ENCODE peak calls at places on chromosomes 4 and X, in seven cellular contexts. E is endothelial cell, K is GM04503, O is body of pancreas, B is fibroblast of lung, C is GM12878, U is adipocyte. M is an unnamed sample.

GRCh38 chrX:130402211-130402684 is 461 bp downstream of the RBMX2 start:
- DNase-seq in B (no peak), C (no peak), O (no peak), E (no peak), K (no peak), U (no peak), M (no peak)

GRCh38 chr4:183747931-183748664 is 89.0 kb downstream of the TRAPPC11 start:
- DNase-seq in U (no peak), O (peak), E (no peak), B (no peak), K (no peak), C (no peak), M (no peak)

GRCh38 chr4:52421811-52422213 is 237.3 kb downstream of the USP46 start:
- DNase-seq in C (no peak), B (no peak), U (peak), K (no peak), E (no peak), O (no peak), M (no peak)

GRCh38 chrX:111182938-111183337 is 86.9 kb downstream of the PAK3 start:
- DNase-seq in E (no peak), O (no peak), K (no peak), U (peak), C (no peak), B (no peak), M (no peak)

GRCh38 chr4:108426493-108426892 is 193.9 kb upstream of the RPL34 start:
- DNase-seq in K (no peak), C (no peak), E (no peak), B (peak), O (no peak), U (peak), M (no peak)

GRCh38 chrX:108584617-108585211 is 145.1 kb downstream of the COL4A5 start:
- DNase-seq in O (peak), U (peak), K (no peak), E (peak), C (peak), B (no peak), M (no peak)

GRCh38 chrX:55486736-55487135 is 2.9 kb downstream of the USP51 start:
- DNase-seq in B (no peak), U (peak), O (peak), C (no peak), E (no peak), K (no peak), M (no peak)

GRCh38 chrX:149527705-149528104 is 13.1 kb upstream of the EOLA1 start:
- DNase-seq in O (no peak), U (peak), B (no peak), K (no peak), E (peak), C (no peak), M (no peak)

GRCh38 chrX:22534643-22535042 is 261.9 kb downstream of the CBLL2 start:
- DNase-seq in C (no peak), B (peak), K (no peak), U (peak), O (no peak), E (no peak), M (no peak)

GRCh38 chrX:9873952-9874351 is 87.7 kb downstream of the SHROOM2 start:
- DNase-seq in O (no peak), B (peak), K (no peak), E (peak), C (no peak), U (peak), M (peak)

GRCh38 chr4:929970-930625 is 2.0 kb downstream of the GAK start:
- DNase-seq in O (no peak), C (no peak), U (peak), B (peak), K (no peak), E (no peak), M (no peak)

GRCh38 chrX:56994375-56995270 is 718 bp downstream of the SPIN3 start:
- DNase-seq in U (peak), E (peak), K (no peak), O (peak), B (no peak), C (no peak), M (no peak)

GRCh38 chrX:48945517-48946348 is 11.7 kb downstream of the OTUD5 start:
- DNase-seq in E (peak), C (no peak), K (no peak), U (peak), O (peak), B (peak), M (peak)

GRCh38 chr4:81049861-81050423 is 19.4 kb downstream of the BMP3 start:
- DNase-seq in O (no peak), K (no peak), B (no peak), U (peak), E (no peak), C (no peak), M (no peak)

GRCh38 chr4:139869810-139870209 is 204.2 kb downstream of the MGST2 start:
- DNase-seq in E (no peak), B (no peak), U (no peak), K (no peak), C (no peak), O (no peak), M (no peak)

GRCh38 chrX:48589482-48590162 is 7.7 kb upstream of the WDR13 start:
- DNase-seq in O (peak), K (no peak), U (no peak), C (no peak), E (no peak), B (peak), M (no peak)

GRCh38 chr4:3341760-3342159 is 48.9 kb downstream of the RGS12 start:
- DNase-seq in K (no peak), U (no peak), C (no peak), B (no peak), O (no peak), E (no peak), M (no peak)

GRCh38 chrX:68261060-68261672 is 172.1 kb downstream of the OPHN1 start:
- DNase-seq in U (peak), O (no peak), B (peak), C (no peak), E (no peak), K (no peak), M (no peak)

GRCh38 chr4:78592104-78592783 is 40.7 kb downstream of the ANXA3 start:
- DNase-seq in U (no peak), K (no peak), C (no peak), E (peak), B (no peak), O (no peak), M (peak)

GRCh38 chr4:6641164-6641970 is 882 bp downstream of the MRFAP1 start:
- DNase-seq in E (peak), O (peak), C (no peak), K (peak), U (peak), B (peak), M (peak)

GRCh38 chrX:147917700-147918694 is 6.3 kb downstream of the FMR1 start:
- DNase-seq in K (no peak), E (no peak), B (no peak), O (no peak), C (peak), U (no peak), M (peak)

GRCh38 chr4:112098841-112099240 is 46.4 kb upstream of the FAM241A start:
- DNase-seq in E (no peak), C (no peak), U (no peak), O (no peak), K (no peak), B (no peak), M (no peak)

GRCh38 chr4:112900416-112900815 is 149.0 kb upstream of the ANK2 start:
- DNase-seq in K (no peak), U (no peak), B (no peak), E (no peak), C (no peak), O (no peak), M (no peak)

GRCh38 chr4:184473515-184474260 is 662 bp downstream of the IRF2 start:
- DNase-seq in O (peak), E (peak), B (peak), C (no peak), K (no peak), U (peak), M (peak)

GRCh38 chr4:57095245-57095644 is 14.9 kb downstream of the IGFBP7 start:
- DNase-seq in B (no peak), U (no peak), K (no peak), E (no peak), O (no peak), C (no peak), M (no peak)

GRCh38 chrX:119685225-119686066 is 7.5 kb downstream of the SEPTIN6 start:
- DNase-seq in U (peak), K (no peak), O (no peak), B (no peak), C (no peak), E (no peak), M (no peak)

GRCh38 chr4:22312113-22312512 is 203.8 kb downstream of the ADGRA3 start:
- DNase-seq in B (no peak), U (no peak), E (no peak), C (no peak), O (no peak), K (no peak), M (no peak)

GRCh38 chr4:18052158-18052557 is 30.6 kb upstream of the LCORL start:
- DNase-seq in B (no peak), O (no peak), C (no peak), K (no peak), E (no peak), U (no peak), M (no peak)

GRCh38 chrX:11530621-11531020 is 135.1 kb downstream of the ARHGAP6 start:
- DNase-seq in C (no peak), K (peak), U (peak), O (no peak), B (peak), E (no peak), M (no peak)

GRCh38 chr4:114326358-114326757 is 272.2 kb upstream of the UGT8 start:
- DNase-seq in E (no peak), K (no peak), C (no peak), O (no peak), B (no peak), U (peak), M (no peak)

GRCh38 chr4:17781072-17781830 is at the start of gene FAM184B:
- DNase-seq in E (peak), B (no peak), U (peak), K (no peak), O (no peak), C (no peak), M (no peak)

GRCh38 chr4:145804134-145804533 is 124.2 kb downstream of the C4orf51 start:
- DNase-seq in O (no peak), C (no peak), K (peak), U (peak), E (no peak), B (peak), M (no peak)

GRCh38 chr4:99324978-99325377 is 3.8 kb upstream of the ADH1B start:
- DNase-seq in K (peak), O (peak), B (peak), U (peak), C (no peak), E (no peak), M (no peak)

GRCh38 chrX:90617710-90618325 is 696.1 kb downstream of the TGIF2LX start:
- DNase-seq in K (no peak), B (no peak), O (no peak), U (no peak), E (no peak), C (no peak), M (no peak)

GRCh38 chrX:153245288-153245731 is 66.2 kb downstream of the MAGEA1 start:
- DNase-seq in K (no peak), E (peak), O (no peak), U (no peak), B (peak), C (no peak), M (no peak)

GRCh38 chrX:43870758-43871419 is 11.4 kb downstream of the MAOB start:
- DNase-seq in B (no peak), O (peak), C (no peak), E (no peak), U (no peak), K (no peak), M (no peak)

GRCh38 chr4:82906469-82906868 is 5.9 kb downstream of the THAP9 start:
- DNase-seq in C (no peak), E (no peak), O (no peak), K (no peak), B (no peak), U (no peak), M (peak)

GRCh38 chr4:108644237-108644636 is 6.2 kb upstream of the OSTC start:
- DNase-seq in B (no peak), K (peak), C (no peak), O (no peak), E (no peak), U (peak), M (no peak)

GRCh38 chr4:41057456-41057855 is 156.9 kb downstream of the APBB2 start:
- DNase-seq in K (peak), B (no peak), U (peak), E (no peak), O (no peak), C (no peak), M (no peak)

GRCh38 chr4:17064959-17065358 is 166.5 kb upstream of the LDB2 start:
- DNase-seq in U (peak), B (no peak), E (no peak), K (no peak), O (no peak), C (no peak), M (no peak)

M was measured in GM20000.